ENCODE peak calls at places on chromosomes 6 and 20, in four cellular contexts. One of them, this sample, is unnamed.

GRCh38 chr20:32575805-32576204 is 9.3 kb downstream of the NOL4L start:
- DNase-seq in A673: no peak
- DNase-seq in heart left ventricle: no peak
- DNase-seq in stomach: no peak
- DNase-seq in this sample: no peak

GRCh38 chr20:19212524-19213502 is at the start of gene SLC24A3:
- DNase-seq in heart left ventricle: peak
- DNase-seq in A673: peak
- DNase-seq in stomach: peak
- DNase-seq in this sample: peak

GRCh38 chr6:137999815-138000214 is 107.4 kb downstream of the PERP start:
- DNase-seq in stomach: no peak
- DNase-seq in heart left ventricle: no peak
- DNase-seq in A673: no peak
- DNase-seq in this sample: no peak

GRCh38 chr6:15316754-15317153 is 70.9 kb downstream of the JARID2 start:
- DNase-seq in stomach: no peak
- DNase-seq in A673: no peak
- DNase-seq in heart left ventricle: no peak
- DNase-seq in this sample: no peak

GRCh38 chr6:56549014-56549413 is 93.7 kb downstream of the DST start:
- DNase-seq in stomach: no peak
- DNase-seq in heart left ventricle: no peak
- DNase-seq in A673: peak
- DNase-seq in this sample: no peak

GRCh38 chr6:133966654-133967300 is 13.8 kb downstream of the TBPL1 start:
- DNase-seq in A673: no peak
- DNase-seq in heart left ventricle: no peak
- DNase-seq in stomach: no peak
- DNase-seq in this sample: no peak

GRCh38 chr6:140979642-140980091 is 1153.1 kb upstream of the GJE1 start:
- DNase-seq in heart left ventricle: peak
- DNase-seq in A673: no peak
- DNase-seq in stomach: no peak
- DNase-seq in this sample: peak

GRCh38 chr20:4880051-4880450 is 121.3 kb downstream of the SLC23A2 start:
- DNase-seq in A673: no peak
- DNase-seq in heart left ventricle: no peak
- DNase-seq in stomach: no peak
- DNase-seq in this sample: no peak

GRCh38 chr6:48766349-48766748 is 655.4 kb upstream of the PTCHD4 start:
- DNase-seq in stomach: no peak
- DNase-seq in A673: no peak
- DNase-seq in heart left ventricle: no peak
- DNase-seq in this sample: no peak

GRCh38 chr6:138526822-138527235 is 27.5 kb upstream of the NHSL1 start:
- DNase-seq in stomach: no peak
- DNase-seq in heart left ventricle: no peak
- DNase-seq in A673: peak
- DNase-seq in this sample: no peak

GRCh38 chr6:43940393-43941087 is 170.5 kb downstream of the VEGFA start:
- DNase-seq in stomach: no peak
- DNase-seq in heart left ventricle: no peak
- DNase-seq in A673: no peak
- DNase-seq in this sample: no peak

GRCh38 chr20:19903168-19903676 is 113.9 kb upstream of the NAA20 start:
- DNase-seq in A673: peak
- DNase-seq in heart left ventricle: peak
- DNase-seq in stomach: peak
- DNase-seq in this sample: peak

GRCh38 chr20:36206641-36207040 is 29.6 kb upstream of the AAR2 start:
- DNase-seq in stomach: no peak
- DNase-seq in A673: no peak
- DNase-seq in heart left ventricle: no peak
- DNase-seq in this sample: no peak

GRCh38 chr20:36208257-36208656 is 28.0 kb upstream of the AAR2 start:
- DNase-seq in stomach: no peak
- DNase-seq in A673: no peak
- DNase-seq in heart left ventricle: no peak
- DNase-seq in this sample: no peak

GRCh38 chr20:36207602-36208001 is 28.7 kb upstream of the AAR2 start:
- DNase-seq in A673: no peak
- DNase-seq in heart left ventricle: no peak
- DNase-seq in stomach: no peak
- DNase-seq in this sample: no peak

GRCh38 chr20:36210561-36210960 is 25.7 kb upstream of the AAR2 start:
- DNase-seq in heart left ventricle: no peak
- DNase-seq in stomach: no peak
- DNase-seq in A673: no peak
- DNase-seq in this sample: no peak

GRCh38 chr20:36209921-36210320 is 26.4 kb upstream of the AAR2 start:
- DNase-seq in A673: no peak
- DNase-seq in heart left ventricle: no peak
- DNase-seq in stomach: no peak
- DNase-seq in this sample: no peak
- TF ChIP-seq CTCF in A673: no peak
- TF ChIP-seq CTCF in heart left ventricle: no peak
- TF ChIP-seq CTCF in stomach: no peak
- TF ChIP-seq CTCF in this sample: no peak

GRCh38 chr6:11311970-11312369 is 79.5 kb upstream of the NEDD9 start:
- DNase-seq in heart left ventricle: no peak
- DNase-seq in stomach: no peak
- DNase-seq in A673: no peak
- DNase-seq in this sample: no peak

GRCh38 chr6:11304946-11305345 is 72.5 kb upstream of the NEDD9 start:
- DNase-seq in A673: no peak
- DNase-seq in heart left ventricle: no peak
- DNase-seq in stomach: no peak
- DNase-seq in this sample: no peak

GRCh38 chr6:11313207-11313606 is 80.7 kb upstream of the NEDD9 start:
- DNase-seq in stomach: no peak
- DNase-seq in heart left ventricle: no peak
- DNase-seq in A673: no peak
- DNase-seq in this sample: no peak

GRCh38 chr6:11309947-11310665 is 77.6 kb upstream of the NEDD9 start:
- DNase-seq in stomach: no peak
- DNase-seq in heart left ventricle: no peak
- DNase-seq in A673: no peak
- DNase-seq in this sample: no peak

GRCh38 chr6:11307226-11307625 is 74.8 kb upstream of the NEDD9 start:
- DNase-seq in heart left ventricle: no peak
- DNase-seq in A673: no peak
- DNase-seq in stomach: no peak
- DNase-seq in this sample: no peak
- TF ChIP-seq CTCF in heart left ventricle: no peak
- TF ChIP-seq CTCF in A673: no peak
- TF ChIP-seq CTCF in stomach: no peak
- TF ChIP-seq CTCF in this sample: no peak

GRCh38 chr20:62387993-62388635 is 1.2 kb downstream of the RPS21 start:
- DNase-seq in heart left ventricle: no peak
- DNase-seq in A673: no peak
- DNase-seq in stomach: no peak
- DNase-seq in this sample: no peak
- TF ChIP-seq CTCF in heart left ventricle: no peak
- TF ChIP-seq CTCF in A673: no peak
- TF ChIP-seq CTCF in stomach: no peak
- TF ChIP-seq CTCF in this sample: no peak

GRCh38 chr6:90859056-90859455 is 272.2 kb upstream of the MAP3K7 start:
- DNase-seq in A673: no peak
- DNase-seq in heart left ventricle: no peak
- DNase-seq in stomach: no peak
- DNase-seq in this sample: no peak

GRCh38 chr6:90860822-90861601 is 274.1 kb upstream of the MAP3K7 start:
- DNase-seq in A673: peak
- DNase-seq in heart left ventricle: no peak
- DNase-seq in stomach: no peak
- DNase-seq in this sample: no peak

GRCh38 chr6:90865513-90865912 is 278.6 kb upstream of the MAP3K7 start:
- DNase-seq in heart left ventricle: no peak
- DNase-seq in A673: no peak
- DNase-seq in stomach: no peak
- DNase-seq in this sample: no peak

DNA sequence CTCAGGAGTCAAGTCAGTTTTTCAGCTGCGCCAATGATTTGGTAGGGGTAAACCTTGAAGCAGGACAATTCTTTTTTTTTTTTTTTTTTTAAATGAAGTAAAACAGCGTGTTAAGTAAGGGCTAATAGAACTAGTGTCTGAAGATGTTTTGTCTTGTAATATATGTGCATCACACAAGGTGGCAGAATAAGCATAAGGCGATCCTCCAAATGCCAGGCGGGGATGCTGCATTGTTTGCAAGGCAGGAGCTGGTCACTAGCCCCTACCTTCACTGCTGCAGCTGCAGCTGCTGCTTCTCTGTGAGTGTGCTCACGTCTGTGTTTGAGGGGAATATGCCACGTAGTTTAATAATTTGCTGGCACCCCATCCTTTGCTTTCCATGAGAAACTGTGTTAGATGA is 272.7 kb upstream of the MAP3K7 start:
- DNase-seq in stomach: no peak
- DNase-seq in A673: peak
- DNase-seq in heart left ventricle: no peak
- DNase-seq in this sample: no peak
- TF ChIP-seq CTCF in stomach: no peak
- TF ChIP-seq CTCF in A673: peak
- TF ChIP-seq CTCF in heart left ventricle: no peak
- TF ChIP-seq CTCF in this sample: no peak

GRCh38 chr6:33704215-33704817 is 7.2 kb downstream of the UQCC2 start:
- DNase-seq in stomach: no peak
- DNase-seq in A673: no peak
- DNase-seq in heart left ventricle: no peak
- DNase-seq in this sample: no peak

GRCh38 chr6:33705268-33705885 is 6.1 kb downstream of the UQCC2 start:
- DNase-seq in A673: no peak
- DNase-seq in stomach: no peak
- DNase-seq in heart left ventricle: no peak
- DNase-seq in this sample: no peak

GRCh38 chr6:33699739-33700138 is 11.8 kb downstream of the UQCC2 start:
- DNase-seq in heart left ventricle: no peak
- DNase-seq in stomach: no peak
- DNase-seq in A673: no peak
- DNase-seq in this sample: no peak

GRCh38 chr6:33700391-33701050 is 11.0 kb downstream of the UQCC2 start:
- DNase-seq in A673: peak
- DNase-seq in stomach: peak
- DNase-seq in heart left ventricle: peak
- DNase-seq in this sample: peak

GRCh38 chr6:33702345-33702977 is 9.0 kb downstream of the UQCC2 start:
- DNase-seq in A673: peak
- DNase-seq in heart left ventricle: no peak
- DNase-seq in stomach: peak
- DNase-seq in this sample: no peak
- TF ChIP-seq CTCF in A673: peak
- TF ChIP-seq CTCF in heart left ventricle: no peak
- TF ChIP-seq CTCF in stomach: no peak
- TF ChIP-seq CTCF in this sample: no peak

GRCh38 chr6:13120483-13121482 is 207.6 kb downstream of the TBC1D7 start:
- DNase-seq in A673: no peak
- DNase-seq in stomach: no peak
- DNase-seq in heart left ventricle: peak
- DNase-seq in this sample: no peak
- TF ChIP-seq CTCF in A673: peak
- TF ChIP-seq CTCF in stomach: no peak
- TF ChIP-seq CTCF in heart left ventricle: peak
- TF ChIP-seq CTCF in this sample: no peak

GRCh38 chr20:46060301-46060881 is 29.4 kb downstream of the NCOA5 start:
- DNase-seq in heart left ventricle: no peak
- DNase-seq in stomach: no peak
- DNase-seq in A673: peak
- DNase-seq in this sample: no peak

GRCh38 chr20:46058656-46059281 is 29.8 kb downstream of the SLC12A5 start:
- DNase-seq in A673: no peak
- DNase-seq in stomach: no peak
- DNase-seq in heart left ventricle: no peak
- DNase-seq in this sample: no peak

GRCh38 chr20:46056027-46056833 is 27.2 kb downstream of the SLC12A5 start:
- DNase-seq in heart left ventricle: no peak
- DNase-seq in A673: no peak
- DNase-seq in stomach: no peak
- DNase-seq in this sample: no peak

GRCh38 chr20:46056970-46057855 is 28.2 kb downstream of the SLC12A5 start:
- DNase-seq in A673: peak
- DNase-seq in stomach: no peak
- DNase-seq in heart left ventricle: peak
- DNase-seq in this sample: no peak

DNA sequence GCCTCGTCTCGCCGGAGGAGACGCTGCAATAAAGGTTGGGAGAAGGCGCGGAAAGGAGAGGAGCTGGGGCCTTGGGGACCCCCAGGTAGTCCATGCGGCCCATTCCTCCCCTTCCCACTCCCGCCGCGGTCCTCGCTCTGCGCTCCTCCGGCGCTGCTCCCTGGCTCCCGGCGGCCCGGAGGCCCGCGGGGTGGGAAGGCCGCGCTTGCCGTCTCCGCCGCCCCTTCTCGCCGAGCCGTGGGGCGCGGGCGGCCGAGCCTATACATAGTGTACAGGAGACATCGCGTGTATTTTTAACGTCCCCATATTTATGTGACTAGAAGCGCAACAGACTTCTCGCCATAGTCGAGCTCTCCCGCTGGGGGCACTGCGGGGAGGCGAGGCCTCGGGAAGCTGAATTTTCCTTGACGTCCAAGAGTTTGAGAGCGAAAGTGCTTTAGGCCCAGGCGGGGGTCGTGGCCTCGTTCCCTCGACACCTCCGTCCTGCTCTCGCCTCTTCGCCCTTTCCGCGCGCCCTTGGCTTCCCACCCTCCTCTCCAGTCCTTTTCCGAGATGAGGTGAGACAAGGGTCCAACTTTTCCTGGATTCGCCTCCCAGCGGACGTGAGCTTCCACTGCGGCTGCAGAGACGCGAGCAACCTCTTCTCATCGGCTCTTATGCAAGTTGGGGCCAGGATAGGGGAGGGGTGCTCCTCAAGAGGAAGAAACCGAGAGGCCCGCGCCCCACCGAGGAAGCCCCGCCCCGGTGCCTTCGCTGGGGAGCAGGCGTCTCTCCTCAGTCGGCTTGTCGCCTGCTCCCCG is 29.0 kb downstream of the SLC12A5 start:
- DNase-seq in stomach: peak
- DNase-seq in heart left ventricle: peak
- DNase-seq in A673: peak
- DNase-seq in this sample: peak
- TF ChIP-seq CTCF in stomach: no peak
- TF ChIP-seq CTCF in heart left ventricle: peak
- TF ChIP-seq CTCF in A673: peak
- TF ChIP-seq CTCF in this sample: no peak

GRCh38 chr6:120873125-120873865 is 461.0 kb downstream of the TBC1D32 start:
- DNase-seq in A673: no peak
- DNase-seq in heart left ventricle: no peak
- DNase-seq in stomach: no peak
- DNase-seq in this sample: no peak
- TF ChIP-seq CTCF in A673: no peak
- TF ChIP-seq CTCF in heart left ventricle: no peak
- TF ChIP-seq CTCF in stomach: no peak
- TF ChIP-seq CTCF in this sample: no peak

This sample was measured in lung.